ENCODE peak calls at places on chromosomes 7 and 10, in six cellular contexts. T, N, G, C, B and Z are unnamed samples.
A peak's percentile ranks its signal among the peaks of the same experiment; 100 is the strongest.

GRCh38 chr10:131230166-131230565 is 81.4 kb downstream of the TCERG1L start:
- DNase-seq in T (no peak), N (no peak), G (no peak), C (no peak), B (no peak), Z (no peak)

GRCh38 chr7:87566311-87566710 is 34.4 kb downstream of the ABCB1 start:
- DNase-seq in T (no peak), N (no peak), G (no peak), C (no peak), B (no peak), Z (no peak)

GRCh38 chr7:117750612-117751563 is 122.4 kb downstream of the CTTNBP2 start:
- DNase-seq in T (no peak), N (peak; percentile 37), G (no peak), C (no peak), B (peak; percentile 5), Z (peak; percentile 21)

GRCh38 chr7:5035276-5035675 is 10.4 kb upstream of the RBAK start:
- DNase-seq in T (no peak), N (no peak), G (no peak), C (no peak), B (no peak), Z (no peak)

GRCh38 chr10:14382531-14382930 is 51.8 kb upstream of the FRMD4A start:
- DNase-seq in T (no peak), N (no peak), G (no peak), C (no peak), B (no peak), Z (no peak)

GRCh38 chr7:74231232-74231590 is 21.4 kb downstream of the LAT2 start:
- DNase-seq in T (no peak), N (no peak), G (no peak), C (peak; percentile 78), B (no peak), Z (no peak)

GRCh38 chr7:79709574-79710409 is 256.3 kb upstream of the MAGI2 start:
- DNase-seq in T (no peak), N (no peak), G (peak; percentile 85), C (no peak), B (no peak), Z (peak; percentile 40)

GRCh38 chr7:141220263-141220662 is 146.4 kb downstream of the TMEM178B start:
- DNase-seq in T (no peak), N (peak; percentile 74), G (peak; percentile 7), C (no peak), B (peak; percentile 12), Z (no peak)

GRCh38 chr10:6124666-6125065 is 35.8 kb downstream of the RBM17 start:
- DNase-seq in T (no peak), N (no peak), G (no peak), C (no peak), B (no peak), Z (no peak)

GRCh38 chr10:131961047-131961776 is 20.5 kb downstream of the BNIP3 start:
- DNase-seq in T (no peak), N (no peak), G (no peak), C (no peak), B (no peak), Z (no peak)

GRCh38 chr10:89503151-89503550 is 32.2 kb downstream of the SLC16A12 start:
- DNase-seq in T (no peak), N (no peak), G (no peak), C (no peak), B (no peak), Z (no peak)

GRCh38 chr7:141045842-141046630 is 27.8 kb upstream of the TMEM178B start:
- DNase-seq in T (no peak), N (no peak), G (no peak), C (no peak), B (no peak), Z (no peak)

GRCh38 chr10:48399056-48399541 is 92.6 kb downstream of the MAPK8 start:
- DNase-seq in T (no peak), N (no peak), G (no peak), C (no peak), B (no peak), Z (peak; percentile 25)

GRCh38 chr10:89837173-89838001 is 136.0 kb downstream of the KIF20B start:
- DNase-seq in T (no peak), N (no peak), G (no peak), C (no peak), B (no peak), Z (peak; percentile 13)

GRCh38 chr7:145036592-145037386 is 200.9 kb upstream of the TPK1 start:
- DNase-seq in T (peak; percentile 21), N (peak; percentile 61), G (peak; percentile 44), C (peak; percentile 12), B (peak; percentile 28), Z (peak; percentile 46)

DNA sequence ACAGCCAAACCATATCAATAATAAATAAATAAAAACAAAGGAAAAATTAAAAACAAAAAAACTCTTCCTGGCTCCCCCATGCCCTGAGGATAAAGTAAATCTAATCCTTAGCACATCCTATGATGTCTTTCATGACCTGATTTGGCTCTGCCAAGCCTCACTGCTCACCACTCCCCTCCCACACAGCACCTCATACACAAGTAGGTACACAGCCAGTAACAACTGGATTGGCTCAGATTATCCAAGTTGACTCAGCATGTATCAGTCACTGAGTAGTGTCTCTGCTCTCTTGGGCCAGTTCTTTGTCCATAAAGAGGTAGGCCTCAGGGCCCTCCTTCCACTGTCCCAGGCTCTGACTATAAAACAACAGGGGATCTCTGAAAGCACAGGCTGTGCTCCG is 99.6 kb downstream of the STRA8 start:
- DNase-seq in T (no peak), N (no peak), G (no peak), C (no peak), B (no peak), Z (no peak)
- TF ChIP-seq MAX in T (no peak), N (no peak), G (no peak), C (no peak), B (no peak), Z (no peak)

DNA sequence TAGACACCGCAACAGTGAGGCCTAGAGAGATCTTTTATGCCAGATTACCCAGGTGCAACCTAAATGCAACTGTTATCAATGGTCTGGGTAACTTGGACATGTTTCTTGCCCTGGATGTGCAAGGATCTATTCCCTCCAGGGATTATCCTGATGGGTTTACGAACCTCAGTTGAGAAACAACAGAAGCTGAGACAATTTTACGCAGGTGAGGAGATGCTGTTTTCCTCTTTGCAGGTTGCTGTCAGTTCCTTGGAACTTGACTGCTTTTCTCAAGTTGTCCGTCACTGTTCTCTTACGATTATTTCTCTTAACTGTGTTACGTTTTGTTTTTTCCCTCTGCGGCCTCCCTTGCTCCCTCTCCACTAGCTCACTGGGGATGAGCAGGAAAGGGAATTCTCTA is 1.4 kb downstream of the PURB start:
- DNase-seq in T (no peak), N (no peak), G (no peak), C (no peak), B (no peak), Z (no peak)
- H3K36me3 ChIP-seq in T (no peaks in the 10 kb centered on the region), N (peaks cover 49% of the 10 kb centered on the region), G (peaks cover 19% of the 10 kb centered on the region), C (peaks cover 3% of the 10 kb centered on the region), B (no peaks in the 10 kb centered on the region), Z (no peaks in the 10 kb centered on the region)

GRCh38 chr7:26397786-26398435 is 106.2 kb downstream of the SNX10 start:
- DNase-seq in T (no peak), N (peak; percentile 47), G (no peak), C (no peak), B (no peak), Z (no peak)
- TF ChIP-seq EZH2 in T (no peak), N (no peak), G (no peak), C (no peak), B (no peak), Z (no peak)

GRCh38 chr10:36301539-36301938 is 659.4 kb upstream of the FZD8 start:
- DNase-seq in T (no peak), N (no peak), G (no peak), C (no peak), B (no peak), Z (no peak)

GRCh38 chr10:36301139-36301538 is 659.0 kb upstream of the FZD8 start:
- DNase-seq in T (no peak), N (no peak), G (no peak), C (no peak), B (no peak), Z (no peak)

GRCh38 chr10:36303896-36304295 is 661.8 kb upstream of the FZD8 start:
- DNase-seq in T (no peak), N (no peak), G (no peak), C (no peak), B (no peak), Z (no peak)

DNA sequence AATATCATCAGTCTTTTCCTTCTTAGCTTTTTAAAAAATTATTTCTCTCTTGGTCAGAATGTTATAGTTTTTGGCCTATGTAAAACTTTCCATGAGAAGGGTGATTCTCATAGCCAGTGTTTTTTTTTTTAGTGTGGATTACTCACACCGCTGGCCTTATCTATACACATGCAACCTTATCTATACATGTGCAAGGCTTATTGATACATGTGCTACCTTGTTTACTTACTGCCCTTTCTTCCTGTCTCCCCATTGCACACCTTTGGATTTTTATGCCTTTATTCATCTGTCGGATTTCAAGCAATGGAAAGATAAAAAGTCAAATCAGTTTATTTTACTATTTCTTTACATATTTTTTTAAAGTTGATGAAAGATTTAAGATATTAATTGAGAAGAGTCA is 660.0 kb upstream of the FZD8 start:
- DNase-seq in T (no peak), N (no peak), G (no peak), C (no peak), B (no peak), Z (no peak)
- TF ChIP-seq MAX in T (no peak), N (no peak), G (no peak), C (no peak), B (no peak), Z (no peak)

GRCh38 chr7:81690251-81690650 is 79.6 kb downstream of the HGF start:
- DNase-seq in T (no peak), N (no peak), G (no peak), C (no peak), B (no peak), Z (no peak)

GRCh38 chr7:81691199-81691821 is 78.5 kb downstream of the HGF start:
- DNase-seq in T (no peak), N (no peak), G (no peak), C (no peak), B (no peak), Z (peak; percentile 42)

GRCh38 chr7:81687062-81687461 is 82.8 kb downstream of the HGF start:
- DNase-seq in T (no peak), N (no peak), G (no peak), C (no peak), B (no peak), Z (no peak)

GRCh38 chr7:81690688-81691087 is 79.2 kb downstream of the HGF start:
- DNase-seq in T (no peak), N (no peak), G (no peak), C (no peak), B (no peak), Z (no peak)

DNA sequence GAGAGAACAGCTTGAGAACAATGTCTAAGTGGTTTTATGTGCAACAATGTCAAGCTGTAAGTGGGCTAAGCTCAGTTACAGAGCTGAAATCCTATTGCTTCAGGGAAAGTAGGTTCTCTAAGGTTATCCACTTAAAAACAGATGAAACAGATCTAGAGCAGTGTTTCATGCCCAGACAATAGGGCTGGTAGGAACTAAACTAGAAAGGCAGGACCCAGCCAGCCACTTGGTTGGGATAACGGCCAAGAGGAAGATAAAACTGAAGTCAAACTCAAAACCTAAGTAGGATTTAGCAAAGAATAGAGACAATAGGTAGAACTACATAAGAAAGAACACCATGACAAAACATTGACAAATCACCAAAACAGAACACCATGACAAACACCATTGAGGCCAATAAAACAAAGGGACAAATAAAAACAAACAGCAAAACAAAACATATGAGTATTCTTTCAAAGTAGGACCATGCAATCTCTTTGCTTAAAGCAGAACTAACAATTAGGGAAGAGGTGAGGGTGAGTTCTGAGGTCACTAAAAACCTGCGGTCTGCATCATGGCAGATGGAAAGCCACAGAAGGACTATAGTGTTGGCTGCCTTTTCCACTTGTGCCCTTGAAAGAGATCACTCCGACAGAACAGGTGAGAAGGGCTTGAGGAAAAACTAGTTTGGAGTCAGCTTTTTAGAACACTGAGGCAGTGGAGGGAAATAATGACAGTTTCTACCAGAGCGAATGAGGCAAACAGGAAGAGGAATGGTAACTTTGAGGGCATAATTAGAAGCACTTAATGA is 81.0 kb downstream of the HGF start:
- DNase-seq in T (no peak), N (no peak), G (no peak), C (no peak), B (no peak), Z (no peak)
- H3K36me3 ChIP-seq in T (no peaks in the 10 kb centered on the region), N (no peaks in the 10 kb centered on the region), G (no peaks in the 10 kb centered on the region), C (no peaks in the 10 kb centered on the region), B (no peaks in the 10 kb centered on the region), Z (no peaks in the 10 kb centered on the region)